ENCODE peak calls at places on chromosomes 5 and 9, in five cellular contexts. B is H1, T is SK-N-SH, A is GM12878, M is K562. Q is an unnamed sample. For H3K4me1, the result is how much of the 10 kb centered on the place peaks cover.

GRCh38 chr9:2991292-2991691 is 147.4 kb upstream of the PUM3 start:
- DNase-seq in T (no peak), M (no peak), A (no peak), B (no peak), Q (no peak)

GRCh38 chr5:133467325-133467700 is 145.0 kb downstream of the FSTL4 start:
- DNase-seq in T (no peak), A (no peak), M (no peak), B (no peak), Q (no peak)

GRCh38 chr9:91119147-91119546 is 242.6 kb downstream of the AUH start:
- DNase-seq in T (no peak), A (no peak), B (no peak), M (no peak), Q (no peak)

GRCh38 chr9:107932036-107932435 is 442.5 kb upstream of the KLF4 start:
- DNase-seq in T (no peak), A (no peak), M (no peak), B (no peak), Q (no peak)

GRCh38 chr5:119055267-119055666 is 15.6 kb upstream of the DMXL1 start:
- DNase-seq in M (no peak), B (no peak), A (no peak), T (no peak), Q (no peak)

GRCh38 chr5:138315751-138316278 is 15.8 kb downstream of the CDC25C start:
- DNase-seq in B (no peak), T (no peak), M (no peak), A (no peak), Q (no peak)

GRCh38 chr9:114910541-114910940 is 19.9 kb downstream of the TNFSF8 start:
- DNase-seq in B (no peak), T (no peak), A (no peak), M (no peak), Q (no peak)

GRCh38 chr9:74555015-74555414 is 57.9 kb downstream of the RORB start:
- DNase-seq in M (no peak), T (peak), A (no peak), B (no peak), Q (no peak)

GRCh38 chr9:88835038-88835466 is 156.2 kb upstream of the S1PR3 start:
- DNase-seq in M (no peak), A (peak), B (no peak), T (no peak), Q (no peak)

GRCh38 chr9:98944130-98945074 is 695 bp downstream of the COL15A1 start:
- DNase-seq in A (no peak), M (no peak), B (peak), T (peak), Q (no peak)

GRCh38 chr5:153895266-153895665 is 143.4 kb downstream of the FAM114A2 start:
- DNase-seq in B (no peak), M (no peak), A (no peak), T (no peak), Q (no peak)

GRCh38 chr9:115964710-115965347 is 188.8 kb upstream of the PAPPA start:
- DNase-seq in A (no peak), M (no peak), T (no peak), B (no peak), Q (no peak)

GRCh38 chr9:95030344-95030743 is 287.2 kb downstream of the FANCC start:
- DNase-seq in M (no peak), A (no peak), T (no peak), B (no peak), Q (no peak)

GRCh38 chr9:105413486-105414068 is 34.3 kb upstream of the FSD1L start:
- DNase-seq in A (no peak), M (no peak), T (peak), B (no peak), Q (peak)

GRCh38 chr5:61280205-61280604 is 51.9 kb upstream of the ZSWIM6 start:
- DNase-seq in M (no peak), A (no peak), B (no peak), T (no peak), Q (peak)

GRCh38 chr9:127154390-127155191 is 32.2 kb upstream of the ANGPTL2 start:
- DNase-seq in M (no peak), T (no peak), B (peak), A (peak), Q (no peak)

GRCh38 chr5:37837101-37838032 is 2.5 kb downstream of the GDNF start:
- DNase-seq in T (peak), B (peak), A (no peak), M (peak), Q (peak)

GRCh38 chr9:137027369-137028012 is 546 bp downstream of the ABCA2 start:
- DNase-seq in A (no peak), T (peak), B (no peak), M (peak), Q (no peak)

GRCh38 chr5:177476531-177477233 is 3.2 kb upstream of the DBN1 start:
- DNase-seq in M (no peak), B (no peak), A (no peak), T (no peak), Q (no peak)

GRCh38 chr9:112823257-112823656 is 67.4 kb downstream of the SLC46A2 start:
- DNase-seq in A (no peak), M (no peak), T (no peak), B (no peak), Q (no peak)

GRCh38 chr5:173714551-173715428 is 98.3 kb upstream of the BOD1 start:
- DNase-seq in M (peak), T (no peak), A (no peak), B (no peak), Q (no peak)

GRCh38 chr5:14908195-14908594 is 36.6 kb upstream of the ANKH start:
- DNase-seq in T (no peak), M (no peak), A (no peak), B (no peak), Q (no peak)

GRCh38 chr5:150503977-150504620 is 3.8 kb upstream of the NDST1 start:
- DNase-seq in T (peak), B (no peak), M (no peak), A (no peak), Q (no peak)

GRCh38 chr5:141431286-141431685 is 979 bp downstream of the PCDHGA12 start:
- DNase-seq in A (no peak), B (no peak), M (no peak), T (no peak), Q (no peak)

GRCh38 chr9:117153021-117153420 is 261.8 kb downstream of the ASTN2 start:
- DNase-seq in A (no peak), B (no peak), T (no peak), M (no peak), Q (no peak)

GRCh38 chr9:27303219-27303618 is 6.3 kb upstream of the EQTN start:
- DNase-seq in M (peak), A (no peak), T (peak), B (no peak), Q (no peak)

GRCh38 chr5:74394924-74395880 is 245.3 kb downstream of the ENC1 start:
- DNase-seq in M (no peak), B (peak), A (no peak), T (peak), Q (no peak)

GRCh38 chr5:109324941-109325340 is 84.8 kb downstream of the PJA2 start:
- DNase-seq in M (no peak), B (no peak), T (no peak), A (no peak), Q (no peak)

GRCh38 chr5:139387611-139388197 is 2.0 kb downstream of the MZB1 start:
- DNase-seq in A (no peak), B (no peak), M (no peak), T (no peak), Q (no peak)

GRCh38 chr9:109312783-109313182 is 8.1 kb downstream of the EPB41L4B start:
- DNase-seq in A (no peak), B (no peak), T (no peak), M (no peak), Q (no peak)

GRCh38 chr5:17161669-17162068 is 55.8 kb upstream of the BASP1 start:
- DNase-seq in T (no peak), M (no peak), A (no peak), B (no peak), Q (no peak)

GRCh38 chr9:109203761-109204360 is 36.8 kb upstream of the FRRS1L start:
- DNase-seq in T (no peak), A (no peak), B (no peak), M (no peak), Q (no peak)

GRCh38 chr5:72123764-72124163 is 16.5 kb downstream of the MAP1B start:
- DNase-seq in B (no peak), M (no peak), T (no peak), A (no peak), Q (no peak)

GRCh38 chr5:72121052-72121451 is 13.8 kb downstream of the MAP1B start:
- DNase-seq in T (no peak), A (no peak), M (no peak), B (no peak), Q (no peak)

GRCh38 chr5:72122619-72123018 is 15.3 kb downstream of the MAP1B start:
- DNase-seq in M (no peak), A (no peak), T (no peak), B (no peak), Q (no peak)

GRCh38 chr5:72125271-72125670 is 18.0 kb downstream of the MAP1B start:
- DNase-seq in T (no peak), B (no peak), A (no peak), M (no peak), Q (no peak)

DNA sequence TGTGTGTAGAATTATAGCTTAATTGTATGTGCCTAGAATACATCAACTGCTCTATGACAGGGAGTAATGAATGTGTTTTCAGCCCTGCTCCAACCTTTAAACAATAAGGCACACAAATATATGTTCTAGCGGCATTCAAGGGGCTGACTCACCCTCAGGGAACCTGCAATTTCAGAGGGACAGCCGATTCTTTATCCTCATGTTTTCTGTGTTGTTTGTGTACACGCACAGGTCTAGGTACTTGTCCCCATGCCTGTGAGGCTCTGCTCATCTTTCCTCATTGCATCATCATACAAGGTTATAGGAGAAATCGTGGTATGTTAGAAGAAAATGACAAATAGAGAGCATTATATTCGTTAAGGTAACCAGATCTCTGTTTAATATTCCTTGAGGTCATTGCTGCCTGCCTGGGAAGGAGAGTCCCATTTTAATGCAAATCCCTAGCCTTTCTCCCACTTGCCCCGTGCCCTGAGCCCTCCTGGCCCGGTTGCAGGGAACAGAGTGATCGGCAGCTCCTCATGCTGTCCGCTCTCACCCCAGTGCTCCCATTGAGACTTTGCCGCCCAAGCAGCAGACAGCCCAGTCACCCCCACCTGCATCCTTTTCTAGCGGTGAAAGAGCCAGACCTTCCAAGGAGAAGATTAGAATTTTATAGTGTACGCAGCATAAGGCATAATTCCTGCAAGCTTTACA is 14.6 kb downstream of the MAP1B start:
- DNase-seq in A (no peak), T (no peak), M (no peak), B (no peak), Q (no peak)
- H3K4me1 ChIP-seq in A (under half), T (under half), M (under half), B (under half), Q (under half)

GRCh38 chr9:93110400-93110855 is 14.4 kb downstream of the CARD19 start:
- DNase-seq in B (no peak), A (no peak), M (no peak), T (no peak), Q (no peak)

GRCh38 chr9:93111001-93111370 is 15.0 kb downstream of the CARD19 start:
- DNase-seq in M (no peak), A (no peak), B (no peak), T (no peak), Q (no peak)

GRCh38 chr9:93112116-93112863 is 16.3 kb downstream of the CARD19 start:
- DNase-seq in A (no peak), T (no peak), B (no peak), M (no peak), Q (no peak)

GRCh38 chr9:93112864-93113389 is 16.9 kb downstream of the CARD19 start:
- DNase-seq in A (no peak), B (no peak), M (no peak), T (no peak), Q (no peak)

DNA sequence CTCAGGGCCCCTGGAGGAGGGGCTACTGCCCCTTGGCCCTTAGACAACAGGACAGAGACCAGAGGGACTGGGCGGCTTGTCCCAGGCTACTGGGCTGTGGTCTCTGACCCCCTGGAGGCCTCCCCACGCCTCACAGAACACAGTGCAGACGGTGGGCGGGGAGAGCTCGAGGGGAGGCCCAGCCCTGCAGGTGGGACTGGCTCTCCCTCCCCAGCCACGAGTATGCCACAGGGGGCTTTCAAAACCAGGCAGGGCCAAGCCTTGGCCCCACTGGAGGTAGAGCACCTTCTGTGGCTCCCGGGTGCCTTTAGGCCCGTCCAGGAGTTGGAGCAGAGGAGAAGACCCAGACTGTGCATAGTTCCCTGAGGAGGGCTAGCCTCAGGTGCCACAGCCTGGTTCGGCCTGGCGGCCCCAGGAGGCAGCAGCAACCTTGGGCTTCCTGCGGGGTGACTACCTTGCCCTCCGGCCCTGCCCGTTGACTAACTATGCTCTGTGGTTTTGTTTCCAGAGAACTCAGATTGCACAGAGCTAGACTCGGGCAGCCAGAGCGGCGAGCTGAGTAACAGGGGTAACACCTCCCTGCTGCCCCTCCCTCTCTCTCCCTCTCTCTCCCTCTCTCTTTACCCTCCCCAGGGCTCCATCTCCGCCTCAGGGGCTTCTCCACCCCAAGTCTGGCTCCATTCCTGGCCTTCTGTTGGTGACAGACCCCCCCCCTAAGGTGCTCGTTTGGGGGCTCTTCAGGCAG is 15.5 kb downstream of the CARD19 start:
- DNase-seq in B (no peak), A (no peak), M (no peak), T (no peak), Q (no peak)
- TF ChIP-seq POLR2AphosphoS5 in B (no peak), A (no peak), M (no peak), T (no peak), Q (no peak)

GRCh38 chr5:66041612-66042011 is 102.5 kb upstream of the SREK1 start:
- DNase-seq in A (no peak), B (no peak), M (no peak), T (no peak), Q (no peak)
- TF ChIP-seq RAD21 in A (no peak), B (no peak), M (no peak), T (no peak), Q (no peak)

GRCh38 chr9:5620494-5620893 is 8.4 kb upstream of the RIC1 start:
- DNase-seq in T (no peak), B (no peak), M (no peak), A (no peak), Q (no peak)
- H3K4me1 ChIP-seq in T (under half), B (under half), M (under half), A (under half), Q (under half)